ENCODE peak calls at places on chromosomes 3 and 15, in four cellular contexts. X is K562, C is HepG2, H is GM12878. O is an unnamed sample.
A peak's percentile ranks its signal among the peaks of the same experiment; 100 is the strongest.

GRCh38 chr15:58773024-58773423 is 1.9 kb downstream of the MINDY2 start:
- DNase-seq in X (no peak), C (no peak), H (no peak), O (no peak)

GRCh38 chr3:196624008-196624790 is 15.3 kb upstream of the NRROS start:
- DNase-seq in X (no peak), C (no peak), H (no peak), O (no peak)

GRCh38 chr3:198030726-198031125 is 70.7 kb downstream of the LMLN start:
- DNase-seq in X (no peak), C (no peak), H (no peak), O (no peak)

GRCh38 chr3:145704020-145704419 is 457.0 kb downstream of the PLOD2 start:
- DNase-seq in X (no peak), C (no peak), H (no peak), O (no peak)

GRCh38 chr15:74907277-74907870 is 723 bp upstream of the FAM219B start:
- DNase-seq in X (no peak), C (no peak), H (no peak), O (no peak)

GRCh38 chr3:23385327-23385726 is 182.2 kb downstream of the UBE2E2 start:
- DNase-seq in X (no peak), C (no peak), H (no peak), O (no peak)

GRCh38 chr15:72375501-72375845 is 341 bp downstream of the HEXA start:
- DNase-seq in X (peak; percentile 27), C (no peak), H (no peak), O (no peak)

GRCh38 chr15:45386974-45387373 is 8.6 kb upstream of the GATM start:
- DNase-seq in X (no peak), C (no peak), H (no peak), O (no peak)

GRCh38 chr15:28912422-28912821 is 26.6 kb downstream of the APBA2 start:
- DNase-seq in X (peak; percentile 70), C (no peak), H (no peak), O (no peak)

GRCh38 chr3:44114142-44114541 is 127.5 kb upstream of the TOPAZ1 start:
- DNase-seq in X (peak; percentile 76), C (peak; percentile 13), H (no peak), O (peak; percentile 68)

GRCh38 chr15:40248006-40248783 is 9.3 kb downstream of the PAK6 start:
- DNase-seq in X (no peak), C (no peak), H (no peak), O (no peak)

GRCh38 chr15:99954361-99955180 is 221.3 kb upstream of the LYSMD4 start:
- DNase-seq in X (no peak), C (no peak), H (no peak), O (no peak)

GRCh38 chr3:23739536-23739935 is 66.2 kb upstream of the UBE2E1 start:
- DNase-seq in X (peak; percentile 37), C (no peak), H (no peak), O (no peak)

GRCh38 chr3:85801955-85802354 is 843.2 kb downstream of the CADM2 start:
- DNase-seq in X (no peak), C (peak; percentile 20), H (no peak), O (peak; percentile 31)

GRCh38 chr3:154193174-154193573 is 72.0 kb downstream of the ARHGEF26 start:
- DNase-seq in X (no peak), C (no peak), H (no peak), O (no peak)

GRCh38 chr3:139934557-139935070 is 371 bp upstream of the CLSTN2 start:
- DNase-seq in X (no peak), C (no peak), H (no peak), O (peak; percentile 75)

DNA sequence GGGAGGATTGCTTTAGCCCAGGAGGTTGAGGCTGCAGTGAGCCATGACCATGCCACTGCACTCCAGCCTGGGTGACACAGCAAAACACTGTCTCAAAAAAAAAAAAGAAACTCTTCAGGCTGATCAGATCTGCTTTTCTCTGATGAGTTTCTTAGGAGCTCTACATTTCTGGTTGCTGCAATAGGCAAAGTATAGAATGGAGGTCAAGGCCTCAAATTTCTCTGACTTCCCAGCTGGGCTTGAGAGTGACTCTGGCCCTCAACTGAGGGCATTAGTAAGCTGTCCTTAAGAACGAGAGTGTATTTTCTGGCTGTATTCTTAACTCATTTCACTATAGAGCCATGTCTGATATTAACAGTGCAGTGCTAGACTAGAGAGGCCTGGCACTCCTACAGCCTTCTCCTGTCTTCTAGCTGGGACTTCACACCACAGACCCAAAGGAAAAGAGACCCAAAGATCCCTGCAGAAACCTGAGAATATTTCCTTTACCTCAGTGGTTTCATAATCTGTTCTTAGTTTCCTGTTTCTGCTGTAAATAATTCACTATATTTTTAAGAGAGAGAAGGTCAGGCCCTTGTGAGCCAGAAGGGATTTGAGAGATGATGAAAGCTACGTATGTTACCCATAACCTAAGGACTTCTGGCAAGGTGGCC is 2.0 kb upstream of the NR1I2 start:
- DNase-seq in X (no peak), C (no peak), H (peak; percentile 9), O (no peak)
- TF ChIP-seq TARDBP in X (no peak), C (no peak), H (no peak), O (no peak)

DNA sequence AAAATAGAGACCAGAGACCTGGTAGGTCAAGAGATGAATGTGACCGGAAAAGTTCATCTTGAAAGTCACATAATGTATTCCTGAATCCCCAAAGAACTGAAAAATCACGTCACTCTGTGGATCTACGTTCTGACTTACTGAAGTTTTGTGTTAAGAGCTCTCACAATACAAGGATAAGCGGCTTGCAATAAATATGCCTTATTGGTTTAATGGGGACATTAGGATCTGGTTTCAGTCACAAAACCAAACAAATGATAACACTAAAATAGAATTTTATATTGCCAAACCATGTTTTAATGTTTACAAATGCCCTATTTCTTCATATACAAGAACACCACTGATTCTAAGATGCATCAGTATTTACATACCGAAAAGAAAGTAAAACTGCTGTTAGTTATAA is 164.2 kb downstream of the FMN1 start:
- DNase-seq in X (no peak), C (no peak), H (no peak), O (no peak)
- TF ChIP-seq TARDBP in X (no peak), C (no peak), H (no peak), O (no peak)

DNA sequence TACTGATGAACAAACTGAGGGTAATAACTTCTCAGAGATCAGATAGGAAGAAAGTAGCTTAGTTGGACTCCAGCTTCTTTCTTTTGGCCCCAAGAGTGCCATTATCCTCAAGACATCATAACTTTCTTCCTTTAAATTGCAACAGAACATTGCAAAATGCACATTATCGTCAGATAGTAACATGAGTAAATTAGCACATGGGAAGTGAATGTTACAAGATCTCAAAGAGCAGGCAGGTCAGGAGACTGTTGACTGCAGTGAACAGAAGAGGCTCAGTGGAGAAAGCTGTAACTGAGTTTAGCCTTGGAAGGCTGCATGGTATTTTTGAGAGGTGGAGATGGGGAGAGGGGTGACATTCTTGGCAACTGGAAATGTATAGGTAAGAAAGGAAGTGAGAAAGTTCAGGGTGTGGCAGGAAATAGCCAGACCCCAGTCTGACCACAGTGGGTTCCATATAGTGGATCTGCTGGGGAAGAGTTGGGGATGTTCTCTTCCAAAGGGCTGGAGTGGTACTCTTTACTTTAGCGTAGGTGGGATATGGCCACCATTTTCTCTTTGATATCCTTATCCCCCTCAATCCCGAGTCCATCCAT is 307.7 kb downstream of the RPLP1 start:
- DNase-seq in X (no peak), C (no peak), H (no peak), O (no peak)
- TF ChIP-seq TARDBP in X (no peak), C (no peak), H (no peak), O (no peak)

GRCh38 chr15:70526221-70526973 is 237.0 kb downstream of the UACA start:
- DNase-seq in X (no peak), C (no peak), H (no peak), O (peak; percentile 56)

GRCh38 chr15:70528816-70529215 is 234.5 kb downstream of the UACA start:
- DNase-seq in X (no peak), C (no peak), H (no peak), O (no peak)

GRCh38 chr15:70530035-70530499 is 233.3 kb downstream of the UACA start:
- DNase-seq in X (no peak), C (no peak), H (no peak), O (no peak)

GRCh38 chr15:70526974-70527325 is 236.4 kb downstream of the UACA start:
- DNase-seq in X (no peak), C (no peak), H (no peak), O (no peak)

GRCh38 chr15:70528270-70528706 is 235.1 kb downstream of the UACA start:
- DNase-seq in X (peak; percentile 20), C (peak; percentile 66), H (peak; percentile 66), O (no peak)
- TF ChIP-seq TARDBP in X (no peak), C (no peak), H (no peak), O (no peak)

GRCh38 chr15:33670567-33670966 is 297.7 kb upstream of the CHRM5 start:
- DNase-seq in X (no peak), C (no peak), H (no peak), O (no peak)

GRCh38 chr15:33679065-33679464 is 289.2 kb upstream of the CHRM5 start:
- DNase-seq in X (no peak), C (no peak), H (no peak), O (no peak)

GRCh38 chr15:33678606-33679005 is 289.7 kb upstream of the CHRM5 start:
- DNase-seq in X (peak; percentile 22), C (no peak), H (no peak), O (no peak)

GRCh38 chr15:33671456-33671855 is 296.8 kb upstream of the CHRM5 start:
- DNase-seq in X (no peak), C (no peak), H (peak; percentile 67), O (no peak)

GRCh38 chr15:33675246-33675645 is 293.1 kb upstream of the CHRM5 start:
- DNase-seq in X (peak; percentile 39), C (no peak), H (no peak), O (peak; percentile 24)
- TF ChIP-seq TARDBP in X (no peak), C (no peak), H (no peak), O (no peak)